ENCODE peak calls at places on chromosomes 5 and 9, in five cellular contexts. C is NCI-H1417; H is caudate nucleus; T is HuH-7; L is activated T-cell treated with anti-CD3 and anti-CD28 coated beads, Interleukin-2, amount 50 U/mL, for 72 hours. R is an unnamed sample.

GRCh38 chr5:141172381-141173204 is at the start of gene PCDHB7:
- DNase-seq in C (no peak), H (no peak), T (peak), L (no peak), R (no peak)

GRCh38 chr5:74634611-74635286 is 5.8 kb downstream of the ENC1 start:
- DNase-seq in C (no peak), H (no peak), T (no peak), L (no peak), R (no peak)

GRCh38 chr9:92563701-92564100 is 27.9 kb upstream of the ECM2 start:
- DNase-seq in C (peak), H (no peak), T (no peak), L (no peak), R (no peak)

GRCh38 chr9:115494958-115495690 is 377.2 kb upstream of the TNC start:
- DNase-seq in C (peak), H (no peak), T (peak), L (no peak), R (no peak)

GRCh38 chr9:127816362-127816725 is 13.7 kb downstream of the FPGS start:
- DNase-seq in C (no peak), H (no peak), T (no peak), L (no peak), R (no peak)

GRCh38 chr5:36441215-36441614 is 139.5 kb upstream of the RANBP3L start:
- DNase-seq in C (no peak), H (no peak), T (no peak), L (no peak), R (no peak)

GRCh38 chr9:74940600-74940999 is 12.1 kb downstream of the C9orf40 start:
- DNase-seq in C (no peak), H (no peak), T (no peak), L (no peak), R (no peak)

GRCh38 chr9:16458696-16459420 is 411.6 kb downstream of the BNC2 start:
- DNase-seq in C (peak), H (no peak), T (no peak), L (no peak), R (peak)

GRCh38 chr5:95032801-95033200 is 252.1 kb downstream of the MCTP1 start:
- DNase-seq in C (no peak), H (no peak), T (no peak), L (no peak), R (peak)

GRCh38 chr5:55070969-55071368 is 31.5 kb upstream of the GZMA start:
- DNase-seq in C (no peak), H (no peak), T (no peak), L (no peak), R (no peak)

GRCh38 chr9:137952976-137953666 is 75.5 kb downstream of the CACNA1B start:
- DNase-seq in C (no peak), H (no peak), T (no peak), L (no peak), R (no peak)

GRCh38 chr9:69380301-69380700 is 55.3 kb downstream of the ENTREP1 start:
- DNase-seq in C (no peak), H (no peak), T (no peak), L (no peak), R (no peak)

GRCh38 chr5:93257616-93258015 is 323.4 kb downstream of the NR2F1-AS1 start:
- DNase-seq in C (no peak), H (no peak), T (no peak), L (no peak), R (no peak)

GRCh38 chr5:41827792-41828191 is 42.4 kb downstream of the OXCT1 start:
- DNase-seq in C (no peak), H (no peak), T (no peak), L (no peak), R (no peak)

GRCh38 chr5:72036951-72037350 is 70.3 kb upstream of the MAP1B start:
- DNase-seq in C (no peak), H (no peak), T (no peak), L (no peak), R (no peak)

GRCh38 chr5:157575096-157575872 is at the start of gene ADAM19:
- DNase-seq in C (peak), H (peak), T (peak), L (peak), R (no peak)

GRCh38 chr5:17239953-17240352 is 22.5 kb downstream of the BASP1 start:
- DNase-seq in C (no peak), H (no peak), T (no peak), L (no peak), R (no peak)

R was measured in pulmonary artery endothelial cell.